ENCODE peak calls at places on chromosomes 1 and 21, in ten cellular contexts. One of them, this sample, is unnamed.

GRCh38 chr1:212286437-212287131 is 1.4 kb downstream of the PPP2R5A start:
- DNase-seq in endodermal cell: no peak
- DNase-seq in endothelial cell of umbilical vein: peak; percentile 59
- DNase-seq in HCT116: no peak
- DNase-seq in mammary epithelial cell: no peak
- DNase-seq in neuronal stem cell: no peak
- DNase-seq in H9: no peak
- DNase-seq in IMR-90: peak; percentile 6
- DNase-seq in neural progenitor cell: peak; percentile 11
- DNase-seq in MM.1S: no peak
- DNase-seq in this sample: peak; percentile 27

GRCh38 chr1:22207605-22208264 is 64.8 kb upstream of the WNT4 start:
- DNase-seq in neuronal stem cell: no peak
- DNase-seq in mammary epithelial cell: no peak
- DNase-seq in H9: no peak
- DNase-seq in neural progenitor cell: peak; percentile 66
- DNase-seq in MM.1S: no peak
- DNase-seq in IMR-90: no peak
- DNase-seq in endothelial cell of umbilical vein: no peak
- DNase-seq in HCT116: no peak
- DNase-seq in endodermal cell: no peak
- DNase-seq in this sample: no peak

GRCh38 chr1:48943826-48944225 is 167.1 kb upstream of the BEND5 start:
- DNase-seq in H9: no peak
- DNase-seq in neuronal stem cell: no peak
- DNase-seq in HCT116: no peak
- DNase-seq in MM.1S: no peak
- DNase-seq in neural progenitor cell: no peak
- DNase-seq in endothelial cell of umbilical vein: no peak
- DNase-seq in mammary epithelial cell: peak; percentile 8
- DNase-seq in IMR-90: no peak
- DNase-seq in endodermal cell: no peak
- DNase-seq in this sample: no peak

GRCh38 chr1:70044832-70045231 is 160.5 kb downstream of the LRRC40 start:
- DNase-seq in mammary epithelial cell: peak; percentile 32
- DNase-seq in endothelial cell of umbilical vein: peak; percentile 74
- DNase-seq in IMR-90: peak; percentile 79
- DNase-seq in neuronal stem cell: no peak
- DNase-seq in endodermal cell: no peak
- DNase-seq in MM.1S: no peak
- DNase-seq in HCT116: no peak
- DNase-seq in H9: no peak
- DNase-seq in neural progenitor cell: no peak
- DNase-seq in this sample: peak; percentile 63

GRCh38 chr1:16021681-16022080 is at the start of gene CLCNKA:
- DNase-seq in HCT116: no peak
- DNase-seq in endodermal cell: no peak
- DNase-seq in neural progenitor cell: no peak
- DNase-seq in neuronal stem cell: no peak
- DNase-seq in MM.1S: no peak
- DNase-seq in mammary epithelial cell: no peak
- DNase-seq in IMR-90: no peak
- DNase-seq in H9: no peak
- DNase-seq in endothelial cell of umbilical vein: no peak
- DNase-seq in this sample: no peak

GRCh38 chr1:32878183-32878582 is 7.5 kb upstream of the FNDC5 start:
- DNase-seq in H9: no peak
- DNase-seq in IMR-90: peak; percentile 30
- DNase-seq in neural progenitor cell: peak; percentile 44
- DNase-seq in MM.1S: no peak
- DNase-seq in mammary epithelial cell: peak; percentile 67
- DNase-seq in HCT116: no peak
- DNase-seq in endothelial cell of umbilical vein: no peak
- DNase-seq in neuronal stem cell: no peak
- DNase-seq in endodermal cell: no peak
- DNase-seq in this sample: peak; percentile 30

GRCh38 chr1:2044510-2045319 is 5.5 kb upstream of the PRKCZ start:
- DNase-seq in neuronal stem cell: peak; percentile 72
- DNase-seq in endothelial cell of umbilical vein: peak; percentile 45
- DNase-seq in H9: peak; percentile 78
- DNase-seq in endodermal cell: peak; percentile 92
- DNase-seq in neural progenitor cell: peak; percentile 82
- DNase-seq in HCT116: no peak
- DNase-seq in IMR-90: peak; percentile 4
- DNase-seq in mammary epithelial cell: peak; percentile 31
- DNase-seq in MM.1S: peak; percentile 31
- DNase-seq in this sample: peak; percentile 19

GRCh38 chr21:45816794-45817193 is 164.8 kb upstream of the COL6A1 start:
- DNase-seq in endothelial cell of umbilical vein: no peak
- DNase-seq in H9: no peak
- DNase-seq in IMR-90: no peak
- DNase-seq in neuronal stem cell: no peak
- DNase-seq in neural progenitor cell: no peak
- DNase-seq in endodermal cell: no peak
- DNase-seq in HCT116: no peak
- DNase-seq in MM.1S: no peak
- DNase-seq in mammary epithelial cell: no peak
- DNase-seq in this sample: no peak

GRCh38 chr1:46425740-46426139 is 31.6 kb downstream of the FAAH start:
- DNase-seq in endothelial cell of umbilical vein: no peak
- DNase-seq in MM.1S: no peak
- DNase-seq in HCT116: no peak
- DNase-seq in IMR-90: no peak
- DNase-seq in endodermal cell: no peak
- DNase-seq in H9: no peak
- DNase-seq in mammary epithelial cell: peak; percentile 16
- DNase-seq in neural progenitor cell: no peak
- DNase-seq in neuronal stem cell: no peak
- DNase-seq in this sample: no peak

GRCh38 chr1:170555370-170555769 is 23.4 kb downstream of the GORAB start:
- DNase-seq in MM.1S: peak; percentile 3
- DNase-seq in neural progenitor cell: no peak
- DNase-seq in endothelial cell of umbilical vein: peak; percentile 67
- DNase-seq in IMR-90: peak; percentile 28
- DNase-seq in mammary epithelial cell: no peak
- DNase-seq in endodermal cell: no peak
- DNase-seq in HCT116: no peak
- DNase-seq in H9: no peak
- DNase-seq in neuronal stem cell: no peak
- DNase-seq in this sample: peak; percentile 35

GRCh38 chr1:98556521-98557158 is 104.9 kb upstream of the SNX7 start:
- DNase-seq in IMR-90: peak; percentile 22
- DNase-seq in endothelial cell of umbilical vein: peak; percentile 31
- DNase-seq in endodermal cell: no peak
- DNase-seq in neuronal stem cell: no peak
- DNase-seq in neural progenitor cell: peak; percentile 31
- DNase-seq in HCT116: peak; percentile 37
- DNase-seq in MM.1S: no peak
- DNase-seq in H9: no peak
- DNase-seq in mammary epithelial cell: peak; percentile 23
- DNase-seq in this sample: peak; percentile 32

GRCh38 chr1:152673016-152673415 is 2.1 kb upstream of the LCE2C start:
- DNase-seq in mammary epithelial cell: no peak
- DNase-seq in neural progenitor cell: no peak
- DNase-seq in MM.1S: no peak
- DNase-seq in IMR-90: no peak
- DNase-seq in neuronal stem cell: no peak
- DNase-seq in H9: no peak
- DNase-seq in endothelial cell of umbilical vein: no peak
- DNase-seq in endodermal cell: no peak
- DNase-seq in HCT116: no peak
- DNase-seq in this sample: no peak

GRCh38 chr1:207831517-207832327 is 79.2 kb downstream of the CD34 start:
- DNase-seq in mammary epithelial cell: peak; percentile 69
- DNase-seq in HCT116: no peak
- DNase-seq in IMR-90: peak; percentile 75
- DNase-seq in endothelial cell of umbilical vein: peak; percentile 47
- DNase-seq in neural progenitor cell: no peak
- DNase-seq in H9: no peak
- DNase-seq in MM.1S: peak; percentile 82
- DNase-seq in neuronal stem cell: no peak
- DNase-seq in endodermal cell: no peak
- DNase-seq in this sample: peak; percentile 20

GRCh38 chr1:28910379-28911125 is 3.8 kb upstream of the EPB41 start:
- DNase-seq in MM.1S: no peak
- DNase-seq in HCT116: no peak
- DNase-seq in H9: no peak
- DNase-seq in mammary epithelial cell: no peak
- DNase-seq in endodermal cell: peak; percentile 33
- DNase-seq in neural progenitor cell: peak; percentile 33
- DNase-seq in IMR-90: no peak
- DNase-seq in neuronal stem cell: no peak
- DNase-seq in endothelial cell of umbilical vein: no peak
- DNase-seq in this sample: no peak

GRCh38 chr1:161185282-161185682 is 8.0 kb upstream of the B4GALT3 start:
- DNase-seq in endodermal cell: no peak
- DNase-seq in endothelial cell of umbilical vein: peak; percentile 99
- DNase-seq in IMR-90: peak; percentile 67
- DNase-seq in HCT116: no peak
- DNase-seq in mammary epithelial cell: no peak
- DNase-seq in MM.1S: peak; percentile 98
- DNase-seq in neuronal stem cell: no peak
- DNase-seq in H9: no peak
- DNase-seq in neural progenitor cell: no peak
- DNase-seq in this sample: peak; percentile 59

GRCh38 chr1:184769241-184769640 is 14.6 kb upstream of the EDEM3 start:
- DNase-seq in endodermal cell: no peak
- DNase-seq in HCT116: no peak
- DNase-seq in neuronal stem cell: no peak
- DNase-seq in mammary epithelial cell: no peak
- DNase-seq in H9: no peak
- DNase-seq in endothelial cell of umbilical vein: no peak
- DNase-seq in IMR-90: no peak
- DNase-seq in neural progenitor cell: no peak
- DNase-seq in MM.1S: no peak
- DNase-seq in this sample: no peak

GRCh38 chr1:184773762-184774320 is 19.2 kb upstream of the EDEM3 start:
- DNase-seq in neural progenitor cell: no peak
- DNase-seq in endothelial cell of umbilical vein: no peak
- DNase-seq in IMR-90: no peak
- DNase-seq in mammary epithelial cell: no peak
- DNase-seq in endodermal cell: no peak
- DNase-seq in MM.1S: no peak
- DNase-seq in neuronal stem cell: no peak
- DNase-seq in HCT116: no peak
- DNase-seq in H9: no peak
- DNase-seq in this sample: no peak

GRCh38 chr1:184768467-184768866 is 13.8 kb upstream of the EDEM3 start:
- DNase-seq in IMR-90: no peak
- DNase-seq in MM.1S: no peak
- DNase-seq in neuronal stem cell: no peak
- DNase-seq in neural progenitor cell: no peak
- DNase-seq in H9: no peak
- DNase-seq in HCT116: no peak
- DNase-seq in endodermal cell: no peak
- DNase-seq in endothelial cell of umbilical vein: no peak
- DNase-seq in mammary epithelial cell: no peak
- DNase-seq in this sample: no peak

GRCh38 chr1:184771190-184771691 is 16.6 kb upstream of the EDEM3 start:
- DNase-seq in HCT116: no peak
- DNase-seq in endodermal cell: no peak
- DNase-seq in endothelial cell of umbilical vein: no peak
- DNase-seq in IMR-90: no peak
- DNase-seq in MM.1S: no peak
- DNase-seq in neuronal stem cell: no peak
- DNase-seq in neural progenitor cell: peak; percentile 23
- DNase-seq in mammary epithelial cell: no peak
- DNase-seq in H9: no peak
- DNase-seq in this sample: no peak

GRCh38 chr1:184770176-184770575 is 15.5 kb upstream of the EDEM3 start:
- DNase-seq in endothelial cell of umbilical vein: no peak
- DNase-seq in mammary epithelial cell: no peak
- DNase-seq in neuronal stem cell: no peak
- DNase-seq in HCT116: no peak
- DNase-seq in endodermal cell: no peak
- DNase-seq in neural progenitor cell: no peak
- DNase-seq in H9: no peak
- DNase-seq in MM.1S: no peak
- DNase-seq in IMR-90: no peak
- DNase-seq in this sample: no peak
- H3K9ac ChIP-seq in endothelial cell of umbilical vein: no peak overlapping the region
- H3K9ac ChIP-seq in mammary epithelial cell: no peak overlapping the region
- H3K9ac ChIP-seq in neuronal stem cell: no peak overlapping the region
- H3K9ac ChIP-seq in HCT116: no peak overlapping the region
- H3K9ac ChIP-seq in endodermal cell: no peak overlapping the region
- H3K9ac ChIP-seq in neural progenitor cell: no peak overlapping the region
- H3K9ac ChIP-seq in H9: no peak overlapping the region
- H3K9ac ChIP-seq in MM.1S: no peak overlapping the region
- H3K9ac ChIP-seq in IMR-90: no peak overlapping the region
- H3K9ac ChIP-seq in this sample: no peak overlapping the region

GRCh38 chr1:156102634-156103511 is 11.6 kb upstream of the LMNA start:
- DNase-seq in IMR-90: peak; percentile 57
- DNase-seq in neural progenitor cell: no peak
- DNase-seq in H9: no peak
- DNase-seq in neuronal stem cell: no peak
- DNase-seq in endodermal cell: no peak
- DNase-seq in HCT116: no peak
- DNase-seq in mammary epithelial cell: no peak
- DNase-seq in MM.1S: no peak
- DNase-seq in endothelial cell of umbilical vein: peak; percentile 95
- DNase-seq in this sample: peak; percentile 70
- H3K9ac ChIP-seq in IMR-90: peak overlapping the region; percentile 6
- H3K9ac ChIP-seq in neural progenitor cell: no peak overlapping the region
- H3K9ac ChIP-seq in H9: no peak overlapping the region
- H3K9ac ChIP-seq in neuronal stem cell: no peak overlapping the region
- H3K9ac ChIP-seq in endodermal cell: no peak overlapping the region
- H3K9ac ChIP-seq in HCT116: peak overlapping the region; percentile 84
- H3K9ac ChIP-seq in mammary epithelial cell: no peak overlapping the region
- H3K9ac ChIP-seq in MM.1S: no peak overlapping the region
- H3K9ac ChIP-seq in endothelial cell of umbilical vein: peak overlapping the region; percentile 88
- H3K9ac ChIP-seq in this sample: peak overlapping the region; percentile 80

GRCh38 chr21:44815225-44815624 is 2.6 kb downstream of the SUMO3 start:
- DNase-seq in MM.1S: no peak
- DNase-seq in endothelial cell of umbilical vein: no peak
- DNase-seq in neuronal stem cell: no peak
- DNase-seq in neural progenitor cell: no peak
- DNase-seq in IMR-90: no peak
- DNase-seq in H9: no peak
- DNase-seq in HCT116: no peak
- DNase-seq in mammary epithelial cell: no peak
- DNase-seq in endodermal cell: peak; percentile 47
- DNase-seq in this sample: no peak
- H3K9ac ChIP-seq in MM.1S: no peak overlapping the region
- H3K9ac ChIP-seq in endothelial cell of umbilical vein: no peak overlapping the region
- H3K9ac ChIP-seq in neuronal stem cell: no peak overlapping the region
- H3K9ac ChIP-seq in neural progenitor cell: no peak overlapping the region
- H3K9ac ChIP-seq in IMR-90: no peak overlapping the region
- H3K9ac ChIP-seq in H9: no peak overlapping the region
- H3K9ac ChIP-seq in HCT116: no peak overlapping the region
- H3K9ac ChIP-seq in mammary epithelial cell: no peak overlapping the region
- H3K9ac ChIP-seq in endodermal cell: no peak overlapping the region
- H3K9ac ChIP-seq in this sample: no peak overlapping the region

DNA sequence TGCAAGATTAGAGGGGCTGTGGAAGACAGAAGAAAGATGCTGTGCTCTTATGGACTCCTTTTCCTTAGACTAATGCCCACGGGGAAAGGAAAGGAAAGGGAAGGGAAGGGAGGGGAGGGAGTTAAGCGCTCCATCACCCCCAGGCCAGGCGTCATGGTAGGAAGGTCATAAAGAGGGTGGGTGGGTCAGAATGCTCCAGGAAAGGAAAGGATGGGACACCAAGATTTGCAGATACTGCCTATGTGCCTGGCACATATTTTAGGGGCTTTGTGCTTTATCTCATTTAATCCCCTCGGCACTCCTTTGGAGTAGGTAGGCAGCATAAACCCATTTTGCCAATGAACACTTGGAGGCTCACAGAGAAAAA is 41.4 kb downstream of the MAB21L3 start:
- DNase-seq in neuronal stem cell: no peak
- DNase-seq in IMR-90: no peak
- DNase-seq in MM.1S: no peak
- DNase-seq in HCT116: no peak
- DNase-seq in endodermal cell: no peak
- DNase-seq in mammary epithelial cell: no peak
- DNase-seq in neural progenitor cell: no peak
- DNase-seq in H9: no peak
- DNase-seq in endothelial cell of umbilical vein: no peak
- DNase-seq in this sample: no peak
- H3K9ac ChIP-seq in neuronal stem cell: peak overlapping the region; percentile 80
- H3K9ac ChIP-seq in IMR-90: peak overlapping the region; percentile 54
- H3K9ac ChIP-seq in MM.1S: no peak overlapping the region
- H3K9ac ChIP-seq in HCT116: peak overlapping the region; percentile 62
- H3K9ac ChIP-seq in endodermal cell: no peak overlapping the region
- H3K9ac ChIP-seq in mammary epithelial cell: no peak overlapping the region
- H3K9ac ChIP-seq in neural progenitor cell: no peak overlapping the region
- H3K9ac ChIP-seq in H9: no peak overlapping the region
- H3K9ac ChIP-seq in endothelial cell of umbilical vein: peak overlapping the region; percentile 68
- H3K9ac ChIP-seq in this sample: no peak overlapping the region

This sample was measured in fibroblast of lung.